ENCODE peak calls at places on chromosomes 13 and 19, in seven cellular contexts. T, N, M, H, L, K and Y are unnamed samples.

GRCh38 chr19:54485846-54486245 is 12.8 kb upstream of the CDC42EP5 start:
- DNase-seq in T (no peak), N (peak), M (no peak), H (no peak), L (no peak), K (no peak), Y (no peak)

GRCh38 chr13:30829145-30829544 is 76.9 kb upstream of the MEDAG start:
- DNase-seq in T (peak), N (peak), M (no peak), H (peak), L (peak), K (no peak), Y (peak)

GRCh38 chr19:5099822-5100221 is 130.9 kb downstream of the KDM4B start:
- DNase-seq in T (no peak), N (no peak), M (no peak), H (no peak), L (no peak), K (no peak), Y (no peak)

GRCh38 chr13:33445476-33445875 is 159.9 kb upstream of the STARD13 start:
- DNase-seq in T (no peak), N (no peak), M (no peak), H (no peak), L (no peak), K (no peak), Y (no peak)

GRCh38 chr19:13118424-13119193 is 545 bp downstream of the NACC1 start:
- DNase-seq in T (peak), N (peak), M (no peak), H (peak), L (no peak), K (no peak), Y (peak)

GRCh38 chr13:44237276-44237767 is 136.3 kb upstream of the SERP2 start:
- DNase-seq in T (peak), N (peak), M (no peak), H (peak), L (peak), K (peak), Y (peak)

GRCh38 chr19:10365518-10365917 is 14.9 kb downstream of the TYK2 start:
- DNase-seq in T (no peak), N (no peak), M (no peak), H (no peak), L (no peak), K (no peak), Y (no peak)

GRCh38 chr19:28984315-28984714 is 228.6 kb downstream of the UQCRFS1 start:
- DNase-seq in T (no peak), N (no peak), M (no peak), H (no peak), L (no peak), K (no peak), Y (no peak)

GRCh38 chr13:34671136-34671535 is 270.9 kb upstream of the NBEA start:
- DNase-seq in T (no peak), N (peak), M (no peak), H (peak), L (no peak), K (peak), Y (peak)

GRCh38 chr19:47573076-47574026 is at the start of gene ZNF541:
- DNase-seq in T (peak), N (peak), M (peak), H (no peak), L (peak), K (peak), Y (peak)

GRCh38 chr13:112213467-112214245 is 146.7 kb downstream of the SOX1 start:
- DNase-seq in T (no peak), N (no peak), M (no peak), H (no peak), L (no peak), K (no peak), Y (no peak)

GRCh38 chr13:74883834-74884233 is 598.1 kb downstream of the TBC1D4 start:
- DNase-seq in T (peak), N (peak), M (no peak), H (no peak), L (no peak), K (no peak), Y (no peak)

GRCh38 chr19:32404939-32405430 is 585 bp upstream of the DPY19L3 start:
- DNase-seq in T (peak), N (peak), M (no peak), H (peak), L (no peak), K (peak), Y (peak)

GRCh38 chr19:2148482-2149135 is 2.8 kb downstream of the AP3D1 start:
- DNase-seq in T (no peak), N (no peak), M (no peak), H (no peak), L (no peak), K (no peak), Y (no peak)

GRCh38 chr19:46744005-46744691 is 1.7 kb upstream of the FKRP start:
- DNase-seq in T (no peak), N (no peak), M (no peak), H (no peak), L (no peak), K (no peak), Y (no peak)

GRCh38 chr13:95254341-95254740 is 46.9 kb downstream of the ABCC4 start:
- DNase-seq in T (peak), N (no peak), M (no peak), H (peak), L (peak), K (no peak), Y (peak)

GRCh38 chr13:42363941-42364612 is 92.1 kb downstream of the AKAP11 start:
- DNase-seq in T (peak), N (peak), M (no peak), H (peak), L (no peak), K (no peak), Y (no peak)

GRCh38 chr13:102628559-102628958 is 31.8 kb downstream of the TPP2 start:
- DNase-seq in T (no peak), N (no peak), M (no peak), H (no peak), L (no peak), K (no peak), Y (no peak)